ENCODE peak calls at places on chromosomes 5 and 9, in ten cellular contexts. R, C, N, K, E, L, V, S, D and B are unnamed samples.
A peak's percentile ranks its signal among the peaks of the same experiment; 100 is the strongest.

GRCh38 chr5:124193371-124193789 is 553.1 kb downstream of the ZNF608 start:
- DNase-seq in R (no peak), C (no peak), D (no peak), N (no peak), K (no peak), V (no peak), E (no peak), S (no peak), L (peak; percentile 77), B (no peak)

GRCh38 chr9:224540-225520 is 10.2 kb downstream of the DOCK8 start:
- DNase-seq in C (no peak), D (no peak), S (no peak), V (no peak), K (no peak), L (no peak), R (no peak), N (no peak), E (no peak), B (no peak)

GRCh38 chr5:63648376-63648775 is 313.9 kb downstream of the HTR1A start:
- DNase-seq in D (no peak), V (no peak), N (no peak), S (no peak), E (no peak), C (no peak), L (no peak), K (no peak), R (no peak), B (no peak)

GRCh38 chr5:74765201-74765600 is 1.7 kb downstream of the GFM2 start:
- DNase-seq in S (no peak), D (no peak), E (peak; percentile 7), V (no peak), N (no peak), R (no peak), C (no peak), K (no peak), L (peak; percentile 22), B (no peak)

GRCh38 chr9:121156263-121156731 is 45.4 kb downstream of the RAB14 start:
- DNase-seq in D (no peak), V (no peak), R (no peak), L (peak; percentile 82), K (no peak), S (no peak), C (no peak), N (no peak), E (no peak), B (no peak)

GRCh38 chr5:141613344-141613743 is 5.5 kb downstream of the DIAPH1 start:
- DNase-seq in S (no peak), L (no peak), N (no peak), R (no peak), D (no peak), K (no peak), V (no peak), C (no peak), E (no peak), B (no peak)

GRCh38 chr5:130479045-130479804 is 575.0 kb downstream of the CHSY3 start:
- DNase-seq in N (no peak), V (no peak), S (no peak), K (no peak), C (no peak), R (no peak), D (no peak), E (no peak), L (no peak), B (no peak)

GRCh38 chr5:14628346-14628745 is 36.2 kb upstream of the OTULIN start:
- DNase-seq in C (peak; percentile 53), S (peak; percentile 29), E (peak; percentile 72), L (peak; percentile 71), D (no peak), K (no peak), N (no peak), R (no peak), V (peak; percentile 56), B (peak; percentile 47)

GRCh38 chr9:133562611-133563285 is 28.2 kb downstream of the ADAMTSL2 start:
- DNase-seq in E (no peak), V (no peak), N (no peak), R (no peak), C (no peak), S (no peak), L (no peak), K (no peak), D (no peak), B (no peak)

GRCh38 chr9:133561976-133562554 is 27.6 kb downstream of the ADAMTSL2 start:
- DNase-seq in D (no peak), V (no peak), L (no peak), S (no peak), R (no peak), K (no peak), N (no peak), C (no peak), E (no peak), B (no peak)

GRCh38 chr9:133560944-133561343 is 26.4 kb downstream of the ADAMTSL2 start:
- DNase-seq in S (no peak), L (no peak), R (no peak), C (no peak), V (no peak), D (no peak), E (no peak), N (no peak), K (no peak), B (no peak)

GRCh38 chr9:133564451-133564850 is 29.9 kb downstream of the ADAMTSL2 start:
- DNase-seq in E (no peak), L (peak; percentile 30), R (no peak), N (no peak), K (no peak), S (no peak), D (no peak), C (no peak), V (no peak), B (no peak)

DNA sequence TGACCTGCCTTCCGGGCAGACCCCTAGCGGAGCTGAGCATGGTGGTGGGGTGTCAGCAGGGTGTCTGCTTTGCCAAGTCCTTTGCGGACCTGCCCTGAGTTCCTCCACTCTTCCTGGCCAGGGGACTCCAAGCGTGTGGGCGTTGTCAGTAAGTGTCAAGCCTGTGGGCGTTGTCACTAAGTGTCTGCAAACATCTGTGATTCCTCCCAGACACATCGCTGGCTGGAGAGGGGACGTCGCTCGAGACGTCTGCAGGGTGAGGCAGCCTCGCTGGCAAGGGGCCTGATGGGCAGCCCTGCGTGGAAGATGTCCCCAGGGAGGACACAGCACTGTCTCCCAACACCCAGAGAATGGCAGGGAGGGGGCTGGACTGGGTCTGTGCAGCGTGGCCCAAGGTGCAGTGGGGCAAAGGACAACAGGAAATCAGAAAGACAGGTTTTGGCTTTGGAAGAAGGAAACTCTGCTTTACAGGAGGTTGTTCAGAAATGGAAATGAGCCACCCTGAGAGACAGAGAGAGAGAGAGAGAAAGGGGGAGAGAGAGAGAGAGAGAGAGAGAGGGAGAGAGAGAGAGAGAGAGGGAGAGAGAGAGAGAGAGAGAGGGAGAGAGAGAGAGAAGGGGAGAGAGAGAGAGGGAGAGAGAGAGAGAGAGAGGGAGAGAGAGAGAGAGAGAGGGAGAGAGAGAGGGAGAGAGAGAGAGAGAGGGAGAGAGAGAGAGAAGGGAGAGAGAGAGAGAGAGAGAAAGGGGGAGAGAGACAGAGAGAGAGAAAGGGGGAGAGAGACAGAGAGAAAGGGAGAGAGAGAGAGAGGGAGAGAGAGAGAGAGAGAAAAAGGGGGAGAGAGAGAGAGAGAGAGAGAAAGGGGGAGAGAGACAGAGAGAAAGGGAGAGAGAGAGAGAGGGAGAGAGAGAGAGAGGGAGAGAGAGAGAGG is 29.0 kb downstream of the ADAMTSL2 start:
- DNase-seq in E (no peak), C (no peak), V (no peak), S (no peak), K (no peak), N (no peak), L (peak; percentile 48), D (no peak), R (peak; percentile 72), B (peak; percentile 56)
- H3K4me1 ChIP-seq in E (peaks cover 4% of the 10 kb centered on the region), C (peaks cover 3% of the 10 kb centered on the region), V (no peaks in the 10 kb centered on the region), S (peaks cover 15% of the 10 kb centered on the region), K (peaks cover 12% of the 10 kb centered on the region), N (no peaks in the 10 kb centered on the region), L (peaks cover 41% of the 10 kb centered on the region), D (peaks cover 40% of the 10 kb centered on the region), R (peaks cover 11% of the 10 kb centered on the region), B (peaks cover 27% of the 10 kb centered on the region)

GRCh38 chr5:174535691-174536090 is 188.7 kb upstream of the MSX2 start:
- DNase-seq in E (peak; percentile 74), C (no peak), K (no peak), V (no peak), N (no peak), R (no peak), S (no peak), D (no peak), L (no peak), B (no peak)
- H3K4me1 ChIP-seq in E (peaks cover 55% of the 10 kb centered on the region), C (no peaks in the 10 kb centered on the region), K (peaks cover 20% of the 10 kb centered on the region), V (peaks cover 5% of the 10 kb centered on the region), N (no peaks in the 10 kb centered on the region), R (peaks cover 9% of the 10 kb centered on the region), S (no peaks in the 10 kb centered on the region), D (peaks cover 19% of the 10 kb centered on the region), L (peaks cover 18% of the 10 kb centered on the region), B (peaks cover 37% of the 10 kb centered on the region)

GRCh38 chr9:136854113-136854841 is 2.1 kb downstream of the MAMDC4 start:
- DNase-seq in C (no peak), E (no peak), L (no peak), R (peak; percentile 15), V (peak; percentile 54), K (peak; percentile 78), S (peak; percentile 26), N (no peak), D (no peak), B (no peak)
- H3K4me1 ChIP-seq in C (peaks cover 7% of the 10 kb centered on the region), E (peaks cover 5% of the 10 kb centered on the region), L (peaks cover 5% of the 10 kb centered on the region), R (peaks cover 39% of the 10 kb centered on the region), V (no peaks in the 10 kb centered on the region), K (peaks cover 70% of the 10 kb centered on the region), S (peaks cover 63% of the 10 kb centered on the region), N (no peaks in the 10 kb centered on the region), D (peaks cover 23% of the 10 kb centered on the region), B (no peaks in the 10 kb centered on the region)

GRCh38 chr9:124296094-124296493 is 38.3 kb downstream of the NEK6 start:
- DNase-seq in K (no peak), D (no peak), S (no peak), E (no peak), N (no peak), V (no peak), L (no peak), R (no peak), C (no peak), B (no peak)
- H3K4me1 ChIP-seq in K (peaks cover 92% of the 10 kb centered on the region), D (peaks cover 94% of the 10 kb centered on the region), S (peaks cover 53% of the 10 kb centered on the region), E (peaks cover 9% of the 10 kb centered on the region), N (no peaks in the 10 kb centered on the region), V (peaks cover 3% of the 10 kb centered on the region), L (peaks cover 24% of the 10 kb centered on the region), R (peaks cover 78% of the 10 kb centered on the region), C (peaks cover 10% of the 10 kb centered on the region), B (peaks cover 36% of the 10 kb centered on the region)

DNA sequence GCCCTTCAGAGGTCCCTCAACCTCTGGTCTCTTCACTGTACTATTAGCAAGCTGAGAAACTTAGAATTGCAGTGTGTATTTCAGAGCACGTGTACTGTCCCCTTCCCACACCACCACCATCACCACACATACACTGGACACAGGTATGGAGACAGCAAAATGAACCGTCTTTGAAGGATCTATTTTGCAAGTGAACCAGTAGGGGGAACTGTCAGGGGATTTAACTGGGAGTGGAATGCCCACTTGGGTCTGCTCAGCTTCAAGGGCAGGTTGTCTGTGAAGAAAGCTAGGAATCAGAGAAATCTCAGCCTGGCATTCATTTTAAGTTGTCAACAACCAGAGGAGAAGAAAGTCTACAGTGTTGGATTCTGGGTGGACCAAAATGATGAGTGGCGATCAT is 147.0 kb downstream of the DCP2 start:
- DNase-seq in S (no peak), L (no peak), E (peak; percentile 44), C (no peak), V (no peak), R (no peak), N (no peak), K (no peak), D (no peak), B (peak; percentile 24)
- H3K4me1 ChIP-seq in S (peaks cover 16% of the 10 kb centered on the region), L (peaks cover 45% of the 10 kb centered on the region), E (no peaks in the 10 kb centered on the region), C (no peaks in the 10 kb centered on the region), V (no peaks in the 10 kb centered on the region), R (no peaks in the 10 kb centered on the region), N (no peaks in the 10 kb centered on the region), K (peaks cover 9% of the 10 kb centered on the region), D (peaks cover 16% of the 10 kb centered on the region), B (no peaks in the 10 kb centered on the region)